ENCODE peak calls at places on chromosomes 5 and 9, in eight cellular contexts. One of them, this sample, is unnamed.

GRCh38 chr9:116288658-116289057 is 135.1 kb downstream of the PAPPA start:
- DNase-seq in OCI-LY7: no peak
- DNase-seq in neuronal stem cell: no peak
- DNase-seq in neural progenitor cell: no peak
- DNase-seq in DND-41: no peak
- DNase-seq in hepatocyte: no peak
- DNase-seq in mammary epithelial cell: peak
- DNase-seq in HCT116: no peak
- DNase-seq in this sample: no peak

GRCh38 chr5:38190111-38190510 is 68.2 kb upstream of the EGFLAM start:
- DNase-seq in mammary epithelial cell: no peak
- DNase-seq in OCI-LY7: no peak
- DNase-seq in neural progenitor cell: no peak
- DNase-seq in HCT116: no peak
- DNase-seq in DND-41: no peak
- DNase-seq in neuronal stem cell: no peak
- DNase-seq in hepatocyte: no peak
- DNase-seq in this sample: no peak

GRCh38 chr9:93567271-93567959 is 9.0 kb upstream of the PHF2 start:
- DNase-seq in neural progenitor cell: peak
- DNase-seq in DND-41: peak
- DNase-seq in neuronal stem cell: no peak
- DNase-seq in hepatocyte: no peak
- DNase-seq in mammary epithelial cell: no peak
- DNase-seq in HCT116: no peak
- DNase-seq in OCI-LY7: peak
- DNase-seq in this sample: no peak

GRCh38 chr5:143162810-143163209 is 240.7 kb downstream of the NR3C1 start:
- DNase-seq in OCI-LY7: no peak
- DNase-seq in mammary epithelial cell: no peak
- DNase-seq in DND-41: no peak
- DNase-seq in neuronal stem cell: no peak
- DNase-seq in HCT116: no peak
- DNase-seq in hepatocyte: no peak
- DNase-seq in neural progenitor cell: no peak
- DNase-seq in this sample: no peak

GRCh38 chr9:93111371-93112115 is 15.5 kb downstream of the CARD19 start:
- DNase-seq in DND-41: no peak
- DNase-seq in mammary epithelial cell: peak
- DNase-seq in neural progenitor cell: no peak
- DNase-seq in OCI-LY7: no peak
- DNase-seq in hepatocyte: no peak
- DNase-seq in HCT116: no peak
- DNase-seq in neuronal stem cell: no peak
- DNase-seq in this sample: no peak

GRCh38 chr5:150490296-150490669 is 17.6 kb upstream of the NDST1 start:
- DNase-seq in neural progenitor cell: no peak
- DNase-seq in HCT116: no peak
- DNase-seq in DND-41: no peak
- DNase-seq in mammary epithelial cell: no peak
- DNase-seq in hepatocyte: no peak
- DNase-seq in OCI-LY7: no peak
- DNase-seq in neuronal stem cell: no peak
- DNase-seq in this sample: no peak

GRCh38 chr9:113219972-113220371 is 1.1 kb downstream of the FKBP15 start:
- DNase-seq in mammary epithelial cell: peak
- DNase-seq in HCT116: no peak
- DNase-seq in OCI-LY7: peak
- DNase-seq in neural progenitor cell: no peak
- DNase-seq in neuronal stem cell: no peak
- DNase-seq in DND-41: no peak
- DNase-seq in hepatocyte: no peak
- DNase-seq in this sample: no peak

GRCh38 chr9:98142925-98143481 is 24.0 kb upstream of the TRIM14 start:
- DNase-seq in DND-41: no peak
- DNase-seq in OCI-LY7: no peak
- DNase-seq in hepatocyte: no peak
- DNase-seq in HCT116: no peak
- DNase-seq in mammary epithelial cell: no peak
- DNase-seq in neural progenitor cell: no peak
- DNase-seq in neuronal stem cell: no peak
- DNase-seq in this sample: no peak

GRCh38 chr5:92741906-92742305 is 839.1 kb downstream of the NR2F1-AS1 start:
- DNase-seq in hepatocyte: no peak
- DNase-seq in neuronal stem cell: no peak
- DNase-seq in DND-41: no peak
- DNase-seq in OCI-LY7: no peak
- DNase-seq in mammary epithelial cell: peak
- DNase-seq in neural progenitor cell: no peak
- DNase-seq in HCT116: no peak
- DNase-seq in this sample: no peak
- H2AFZ ChIP-seq in hepatocyte: no peak
- H2AFZ ChIP-seq in neuronal stem cell: no peak
- H2AFZ ChIP-seq in DND-41: no peak
- H2AFZ ChIP-seq in OCI-LY7: no peak
- H2AFZ ChIP-seq in mammary epithelial cell: no peak
- H2AFZ ChIP-seq in neural progenitor cell: no peak
- H2AFZ ChIP-seq in HCT116: no peak
- H2AFZ ChIP-seq in this sample: no peak

GRCh38 chr5:78546597-78546996 is 102.0 kb downstream of the LHFPL2 start:
- DNase-seq in neuronal stem cell: no peak
- DNase-seq in mammary epithelial cell: no peak
- DNase-seq in HCT116: no peak
- DNase-seq in neural progenitor cell: no peak
- DNase-seq in OCI-LY7: no peak
- DNase-seq in hepatocyte: no peak
- DNase-seq in DND-41: no peak
- DNase-seq in this sample: no peak

GRCh38 chr5:78549043-78549442 is 99.5 kb downstream of the LHFPL2 start:
- DNase-seq in HCT116: no peak
- DNase-seq in DND-41: no peak
- DNase-seq in neural progenitor cell: no peak
- DNase-seq in mammary epithelial cell: no peak
- DNase-seq in hepatocyte: no peak
- DNase-seq in neuronal stem cell: no peak
- DNase-seq in OCI-LY7: no peak
- DNase-seq in this sample: peak

GRCh38 chr5:78547171-78547570 is 101.4 kb downstream of the LHFPL2 start:
- DNase-seq in HCT116: no peak
- DNase-seq in mammary epithelial cell: no peak
- DNase-seq in DND-41: no peak
- DNase-seq in neural progenitor cell: no peak
- DNase-seq in hepatocyte: no peak
- DNase-seq in neuronal stem cell: no peak
- DNase-seq in OCI-LY7: no peak
- DNase-seq in this sample: no peak

GRCh38 chr5:78548216-78548615 is 100.4 kb downstream of the LHFPL2 start:
- DNase-seq in neural progenitor cell: no peak
- DNase-seq in mammary epithelial cell: no peak
- DNase-seq in OCI-LY7: no peak
- DNase-seq in hepatocyte: no peak
- DNase-seq in neuronal stem cell: no peak
- DNase-seq in HCT116: no peak
- DNase-seq in DND-41: no peak
- DNase-seq in this sample: no peak

GRCh38 chr5:78547731-78548189 is 100.8 kb downstream of the LHFPL2 start:
- DNase-seq in DND-41: no peak
- DNase-seq in mammary epithelial cell: no peak
- DNase-seq in neuronal stem cell: no peak
- DNase-seq in neural progenitor cell: no peak
- DNase-seq in HCT116: no peak
- DNase-seq in OCI-LY7: no peak
- DNase-seq in hepatocyte: peak
- DNase-seq in this sample: no peak
- H2AFZ ChIP-seq in DND-41: no peak
- H2AFZ ChIP-seq in mammary epithelial cell: no peak
- H2AFZ ChIP-seq in neuronal stem cell: no peak
- H2AFZ ChIP-seq in neural progenitor cell: no peak
- H2AFZ ChIP-seq in HCT116: no peak
- H2AFZ ChIP-seq in OCI-LY7: no peak
- H2AFZ ChIP-seq in hepatocyte: no peak
- H2AFZ ChIP-seq in this sample: no peak

GRCh38 chr5:35804201-35804653 is 52.5 kb upstream of the IL7R start:
- DNase-seq in neuronal stem cell: no peak
- DNase-seq in mammary epithelial cell: no peak
- DNase-seq in hepatocyte: no peak
- DNase-seq in HCT116: no peak
- DNase-seq in OCI-LY7: peak
- DNase-seq in neural progenitor cell: no peak
- DNase-seq in DND-41: no peak
- DNase-seq in this sample: no peak

GRCh38 chr5:35799751-35800150 is 56.9 kb upstream of the IL7R start:
- DNase-seq in HCT116: no peak
- DNase-seq in hepatocyte: no peak
- DNase-seq in DND-41: no peak
- DNase-seq in neuronal stem cell: no peak
- DNase-seq in neural progenitor cell: no peak
- DNase-seq in OCI-LY7: no peak
- DNase-seq in mammary epithelial cell: no peak
- DNase-seq in this sample: no peak

GRCh38 chr5:35803221-35803651 is 53.5 kb upstream of the IL7R start:
- DNase-seq in OCI-LY7: peak
- DNase-seq in neuronal stem cell: peak
- DNase-seq in hepatocyte: peak
- DNase-seq in mammary epithelial cell: no peak
- DNase-seq in HCT116: no peak
- DNase-seq in neural progenitor cell: peak
- DNase-seq in DND-41: peak
- DNase-seq in this sample: peak
- H2AFZ ChIP-seq in OCI-LY7: peak
- H2AFZ ChIP-seq in neuronal stem cell: no peak
- H2AFZ ChIP-seq in hepatocyte: no peak
- H2AFZ ChIP-seq in mammary epithelial cell: no peak
- H2AFZ ChIP-seq in HCT116: no peak
- H2AFZ ChIP-seq in neural progenitor cell: no peak
- H2AFZ ChIP-seq in DND-41: peak
- H2AFZ ChIP-seq in this sample: no peak

GRCh38 chr9:104780796-104781395 is 17.0 kb downstream of the NIPSNAP3B start:
- DNase-seq in HCT116: peak
- DNase-seq in neural progenitor cell: no peak
- DNase-seq in hepatocyte: no peak
- DNase-seq in OCI-LY7: peak
- DNase-seq in DND-41: no peak
- DNase-seq in neuronal stem cell: no peak
- DNase-seq in mammary epithelial cell: peak
- DNase-seq in this sample: no peak

GRCh38 chr9:104776787-104777186 is 12.9 kb downstream of the NIPSNAP3B start:
- DNase-seq in HCT116: no peak
- DNase-seq in OCI-LY7: no peak
- DNase-seq in neuronal stem cell: no peak
- DNase-seq in neural progenitor cell: no peak
- DNase-seq in DND-41: no peak
- DNase-seq in mammary epithelial cell: no peak
- DNase-seq in hepatocyte: no peak
- DNase-seq in this sample: no peak

GRCh38 chr9:104779334-104779733 is 15.4 kb downstream of the NIPSNAP3B start:
- DNase-seq in OCI-LY7: no peak
- DNase-seq in hepatocyte: no peak
- DNase-seq in neuronal stem cell: no peak
- DNase-seq in mammary epithelial cell: no peak
- DNase-seq in DND-41: no peak
- DNase-seq in neural progenitor cell: no peak
- DNase-seq in HCT116: no peak
- DNase-seq in this sample: no peak

GRCh38 chr9:104778802-104779201 is 14.9 kb downstream of the NIPSNAP3B start:
- DNase-seq in neuronal stem cell: no peak
- DNase-seq in DND-41: no peak
- DNase-seq in OCI-LY7: no peak
- DNase-seq in neural progenitor cell: no peak
- DNase-seq in hepatocyte: no peak
- DNase-seq in HCT116: no peak
- DNase-seq in mammary epithelial cell: no peak
- DNase-seq in this sample: no peak

DNA sequence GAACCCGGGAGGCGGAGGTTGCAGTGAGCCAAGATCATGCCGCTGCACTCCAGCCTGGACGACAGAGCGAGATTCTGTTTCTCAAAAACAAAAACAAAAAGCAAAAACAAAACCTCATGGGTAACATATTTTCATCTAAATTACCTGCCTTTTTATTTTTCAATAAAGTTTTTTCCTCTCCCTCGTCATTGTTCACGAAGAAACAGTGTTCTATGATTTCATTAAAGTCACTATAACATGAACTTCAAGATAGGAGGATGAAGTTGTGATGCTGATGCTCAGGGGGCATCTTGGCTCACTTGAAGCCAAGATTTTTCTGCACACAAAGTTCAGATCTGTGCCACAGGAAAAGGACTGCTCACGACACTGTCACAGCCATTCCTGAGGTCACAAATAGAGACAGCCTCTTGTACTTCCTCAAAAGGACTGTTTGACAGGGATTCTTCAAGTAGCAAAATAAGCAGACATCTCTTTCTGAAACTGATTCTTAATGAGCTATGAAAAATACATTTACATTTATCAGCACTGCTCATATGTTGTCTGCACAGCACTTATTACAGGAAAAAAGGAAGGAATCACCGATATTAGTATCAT is 16.1 kb downstream of the NIPSNAP3B start:
- DNase-seq in neural progenitor cell: no peak
- DNase-seq in OCI-LY7: no peak
- DNase-seq in DND-41: no peak
- DNase-seq in hepatocyte: no peak
- DNase-seq in HCT116: no peak
- DNase-seq in neuronal stem cell: no peak
- DNase-seq in mammary epithelial cell: no peak
- DNase-seq in this sample: no peak
- H2AFZ ChIP-seq in neural progenitor cell: no peak
- H2AFZ ChIP-seq in OCI-LY7: no peak
- H2AFZ ChIP-seq in DND-41: no peak
- H2AFZ ChIP-seq in hepatocyte: no peak
- H2AFZ ChIP-seq in HCT116: no peak
- H2AFZ ChIP-seq in neuronal stem cell: no peak
- H2AFZ ChIP-seq in mammary epithelial cell: no peak
- H2AFZ ChIP-seq in this sample: no peak

GRCh38 chr9:86408121-86408520 is 53.9 kb upstream of the TUT7 start:
- DNase-seq in neuronal stem cell: no peak
- DNase-seq in neural progenitor cell: no peak
- DNase-seq in hepatocyte: no peak
- DNase-seq in mammary epithelial cell: peak
- DNase-seq in HCT116: no peak
- DNase-seq in OCI-LY7: no peak
- DNase-seq in DND-41: no peak
- DNase-seq in this sample: no peak
- H2AFZ ChIP-seq in neuronal stem cell: no peak
- H2AFZ ChIP-seq in neural progenitor cell: no peak
- H2AFZ ChIP-seq in hepatocyte: no peak
- H2AFZ ChIP-seq in mammary epithelial cell: no peak
- H2AFZ ChIP-seq in HCT116: no peak
- H2AFZ ChIP-seq in OCI-LY7: no peak
- H2AFZ ChIP-seq in DND-41: no peak
- H2AFZ ChIP-seq in this sample: no peak

GRCh38 chr9:693460-694390 is 147.8 kb upstream of the DMRT1 start:
- DNase-seq in neuronal stem cell: no peak
- DNase-seq in HCT116: no peak
- DNase-seq in OCI-LY7: no peak
- DNase-seq in DND-41: no peak
- DNase-seq in hepatocyte: peak
- DNase-seq in neural progenitor cell: no peak
- DNase-seq in mammary epithelial cell: no peak
- DNase-seq in this sample: no peak
- H2AFZ ChIP-seq in neuronal stem cell: peak
- H2AFZ ChIP-seq in HCT116: no peak
- H2AFZ ChIP-seq in OCI-LY7: no peak
- H2AFZ ChIP-seq in DND-41: peak
- H2AFZ ChIP-seq in hepatocyte: peak
- H2AFZ ChIP-seq in neural progenitor cell: peak
- H2AFZ ChIP-seq in mammary epithelial cell: peak
- H2AFZ ChIP-seq in this sample: no peak

This sample was measured in H9.